ENCODE peak calls at places on chromosomes 16 and 17, in seven cellular contexts. M, K, Q, T, Z, H and F are unnamed samples.

GRCh38 chr16:4674926-4675530 is 18.3 kb upstream of the NUDT16L1 start:
- DNase-seq in M (no peak), K (no peak), Q (no peak), T (no peak), Z (no peak), H (no peak), F (no peak)

GRCh38 chr17:46266656-46267544 is 28.0 kb upstream of the LRRC37A start:
- DNase-seq in M (peak; percentile 95), K (peak; percentile 91), Q (peak; percentile 84), T (peak; percentile 85), Z (peak; percentile 69), H (peak; percentile 95), F (peak; percentile 95)

GRCh38 chr17:31112001-31112661 is 17.4 kb downstream of the NF1 start:
- DNase-seq in M (no peak), K (no peak), Q (no peak), T (no peak), Z (no peak), H (peak; percentile 46), F (no peak)

GRCh38 chr17:71068351-71068750 is 899.0 kb downstream of the KCNJ2 start:
- DNase-seq in M (no peak), K (no peak), Q (no peak), T (no peak), Z (peak; percentile 8), H (peak; percentile 18), F (no peak)

GRCh38 chr16:6019490-6019991 is 921.9 kb upstream of the EEF2KMT start:
- DNase-seq in M (no peak), K (no peak), Q (no peak), T (no peak), Z (no peak), H (no peak), F (no peak)

GRCh38 chr17:4375039-4375748 is 8.7 kb upstream of the UBE2G1 start:
- DNase-seq in M (peak; percentile 79), K (no peak), Q (no peak), T (no peak), Z (no peak), H (no peak), F (peak; percentile 73)

GRCh38 chr17:13352747-13353415 is 248.8 kb downstream of the HS3ST3A1 start:
- DNase-seq in M (no peak), K (no peak), Q (no peak), T (no peak), Z (no peak), H (peak; percentile 11), F (no peak)

GRCh38 chr17:17191961-17192381 is 14.2 kb downstream of the PLD6 start:
- DNase-seq in M (no peak), K (no peak), Q (no peak), T (no peak), Z (no peak), H (no peak), F (no peak)

GRCh38 chr17:64420143-64420670 is 28.7 kb upstream of the MILR1 start:
- DNase-seq in M (no peak), K (peak; percentile 13), Q (no peak), T (peak; percentile 90), Z (peak; percentile 59), H (peak; percentile 87), F (peak; percentile 69)

GRCh38 chr17:58391302-58391984 is 25.9 kb downstream of the RNF43 start:
- DNase-seq in M (no peak), K (peak; percentile 85), Q (peak; percentile 95), T (peak; percentile 69), Z (peak; percentile 30), H (peak; percentile 48), F (no peak)

GRCh38 chr17:72603346-72604242 is 482.8 kb downstream of the SOX9 start:
- DNase-seq in M (no peak), K (no peak), Q (no peak), T (no peak), Z (peak; percentile 95), H (peak; percentile 45), F (no peak)

DNA sequence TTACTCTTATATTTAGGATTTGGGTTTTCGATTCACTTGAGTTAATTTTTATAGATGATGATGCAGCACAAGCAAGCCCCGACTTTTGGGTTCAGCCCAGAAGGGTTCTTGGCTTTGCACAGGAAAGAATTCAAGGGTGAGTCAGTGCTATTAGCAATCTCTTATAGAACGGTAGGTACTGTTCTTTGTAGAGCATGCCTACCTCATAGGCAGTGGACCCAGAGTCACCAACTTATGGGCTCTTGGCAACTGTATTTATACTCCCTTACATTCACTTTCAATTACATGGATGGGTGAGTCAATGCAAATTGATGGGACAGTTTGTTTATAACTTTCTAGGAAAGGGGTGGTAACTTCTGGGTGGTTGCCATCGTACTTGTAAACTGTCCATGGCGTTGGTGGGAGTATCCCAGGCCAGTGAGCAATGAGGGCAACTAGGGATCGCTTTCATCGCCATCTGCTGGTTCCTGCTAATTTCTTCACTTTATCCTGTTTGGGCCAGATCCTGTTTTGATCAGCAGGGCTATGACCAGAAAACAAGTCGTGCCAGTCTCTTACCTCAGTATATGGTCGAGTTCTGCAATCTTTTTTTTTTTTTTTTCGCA is 362.6 kb downstream of the CNTNAP4 start:
- DNase-seq in M (no peak), K (peak; percentile 60), Q (peak; percentile 22), T (peak; percentile 50), Z (no peak), H (no peak), F (no peak)
- TF ChIP-seq CTCF in M (peak; percentile 36), K (peak; percentile 27), Q (no peak), T (peak; percentile 40), Z (peak; percentile 30), H (no peak), F (no peak)

DNA sequence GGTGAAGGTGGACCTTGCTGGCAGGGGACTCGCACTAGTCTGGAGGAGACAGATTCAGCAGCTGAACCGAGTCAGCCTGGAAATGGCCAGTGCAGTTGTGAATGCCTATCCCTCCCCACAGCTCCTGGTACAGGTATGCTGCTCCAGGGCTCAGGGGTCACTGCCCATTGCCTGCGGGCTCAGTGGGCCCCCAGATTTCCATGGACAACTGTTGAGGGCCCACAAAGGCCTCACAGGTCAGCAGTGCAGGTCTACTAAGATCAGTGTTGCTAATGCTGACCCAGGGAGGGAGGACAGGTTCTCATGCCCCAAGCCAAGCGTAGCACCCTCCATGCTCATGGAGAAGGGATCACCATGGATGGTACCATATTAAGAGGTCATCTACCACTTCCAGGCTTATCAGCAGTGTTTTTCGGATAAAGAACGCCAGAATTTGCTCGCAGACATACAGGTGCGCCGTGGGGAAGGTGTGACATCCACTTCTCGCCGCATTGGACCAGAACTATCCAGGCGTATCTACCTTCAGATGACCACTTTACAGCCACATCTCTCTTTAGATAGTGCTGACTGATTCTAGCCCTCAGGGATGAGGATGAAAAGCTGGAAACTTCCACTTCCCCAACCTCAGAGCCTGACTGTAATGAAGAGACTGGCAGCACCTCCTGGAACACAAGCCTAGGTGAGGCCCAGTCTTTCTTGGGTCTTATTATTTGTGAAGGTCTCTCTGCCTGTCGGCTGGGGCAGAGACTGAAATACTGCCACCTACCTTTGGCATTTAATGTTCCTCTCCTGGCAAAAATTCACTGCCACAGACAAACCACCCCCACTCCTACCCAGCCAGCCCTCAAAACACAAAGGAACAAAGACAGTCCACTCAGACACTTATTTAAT is 7.6 kb downstream of the EME1 start:
- DNase-seq in M (no peak), K (no peak), Q (no peak), T (no peak), Z (no peak), H (peak; percentile 44), F (no peak)
- TF ChIP-seq CTCF in M (peak; percentile 6), K (no peak), Q (no peak), T (peak; percentile 22), Z (peak; percentile 22), H (no peak), F (no peak)

DNA sequence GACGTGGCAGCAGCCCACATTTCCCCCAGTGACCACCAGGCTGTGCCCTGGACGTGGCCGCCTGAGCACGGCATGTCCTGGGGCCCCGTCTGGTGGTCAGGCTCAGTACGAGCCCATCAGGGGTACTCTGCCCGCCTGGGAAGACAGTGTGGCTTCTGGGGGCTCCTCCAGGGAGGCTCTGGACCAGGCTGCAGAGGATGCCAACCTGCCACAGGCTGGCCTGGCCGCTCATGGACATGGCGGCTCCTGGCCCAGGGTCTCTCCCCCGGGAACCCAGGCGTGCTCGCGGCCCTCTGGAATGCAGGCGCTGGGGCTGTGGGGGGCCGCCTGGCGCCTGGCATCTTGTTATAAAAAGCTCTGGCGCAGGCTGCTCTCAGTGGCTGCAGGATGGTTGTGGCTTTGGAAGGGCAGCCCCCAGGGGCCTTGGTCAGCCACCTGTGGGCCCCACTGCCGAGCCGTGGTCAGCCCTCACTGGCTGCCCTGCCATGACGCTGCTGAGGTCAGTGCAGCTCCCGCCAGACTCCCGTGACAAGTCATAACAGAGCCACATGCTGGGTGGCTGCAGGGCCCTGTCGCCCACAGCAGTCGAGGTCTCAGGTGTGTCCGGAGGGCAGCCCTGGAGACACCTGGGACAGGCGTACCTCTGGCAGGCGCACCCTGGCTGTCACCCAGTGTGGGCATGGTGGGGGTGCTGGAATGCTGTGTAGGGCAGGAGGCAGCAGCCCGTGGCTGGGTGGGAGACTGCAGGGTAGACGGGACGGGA is 15.0 kb downstream of the CENPX start:
- DNase-seq in M (no peak), K (no peak), Q (no peak), T (no peak), Z (no peak), H (no peak), F (no peak)
- TF ChIP-seq CTCF in M (no peak), K (no peak), Q (no peak), T (no peak), Z (peak; percentile 62), H (no peak), F (no peak)

GRCh38 chr17:36722903-36723263 is 121.5 kb downstream of the MRM1 start:
- DNase-seq in M (no peak), K (no peak), Q (no peak), T (no peak), Z (no peak), H (no peak), F (no peak)
- TF ChIP-seq CTCF in M (no peak), K (no peak), Q (no peak), T (no peak), Z (no peak), H (no peak), F (no peak)

GRCh38 chr17:36864230-36864629 is 73.0 kb upstream of the LHX1 start:
- DNase-seq in M (no peak), K (no peak), Q (no peak), T (no peak), Z (no peak), H (no peak), F (no peak)

GRCh38 chr17:36862116-36862920 is 75.0 kb upstream of the LHX1 start:
- DNase-seq in M (no peak), K (no peak), Q (no peak), T (no peak), Z (no peak), H (no peak), F (no peak)

GRCh38 chr17:36863676-36864075 is 73.6 kb upstream of the LHX1 start:
- DNase-seq in M (no peak), K (no peak), Q (no peak), T (no peak), Z (no peak), H (no peak), F (no peak)

GRCh38 chr17:36863131-36863530 is 74.1 kb upstream of the LHX1 start:
- DNase-seq in M (no peak), K (no peak), Q (no peak), T (no peak), Z (no peak), H (no peak), F (no peak)

GRCh38 chr17:36864827-36865320 is 72.4 kb upstream of the LHX1 start:
- DNase-seq in M (no peak), K (no peak), Q (no peak), T (no peak), Z (no peak), H (no peak), F (no peak)
- TF ChIP-seq CTCF in M (no peak), K (no peak), Q (no peak), T (no peak), Z (no peak), H (no peak), F (no peak)

GRCh38 chr16:27698266-27698665 is 148.3 kb downstream of the KATNIP start:
- DNase-seq in M (no peak), K (no peak), Q (no peak), T (no peak), Z (no peak), H (no peak), F (no peak)
- TF ChIP-seq CTCF in M (peak; percentile 40), K (peak; percentile 17), Q (no peak), T (peak; percentile 40), Z (peak; percentile 71), H (peak; percentile 18), F (peak; percentile 20)